ENCODE peak calls at places on chromosomes 7 and 10, in ten cellular contexts. T is CD4-positive, alpha-beta T cell; K is breast epithelium; E is fibroblast of lung; Q is CD4-positive, CD25-positive, alpha-beta regulatory T cell; B is mammary epithelial cell; H is pancreas; P is dorsolateral prefrontal cortex; N is RWPE1; X is IMR-90. D is an unnamed sample.

GRCh38 chr7:115340828-115341227 is 418.9 kb downstream of the MDFIC start:
- DNase-seq in K (no peak), T (no peak), E (peak; percentile 93), X (peak; percentile 94), P (no peak), Q (peak; percentile 4), N (peak; percentile 60), H (no peak), B (peak; percentile 93), D (no peak)

GRCh38 chr10:110016037-110016436 is 8.3 kb downstream of the ADD3 start:
- DNase-seq in E (peak; percentile 26), N (no peak), T (no peak), H (no peak), X (peak; percentile 28), Q (no peak), B (no peak), K (no peak), P (no peak), D (no peak)

GRCh38 chr10:90199098-90199497 is 497.7 kb downstream of the KIF20B start:
- DNase-seq in E (no peak), B (no peak), Q (no peak), N (no peak), X (no peak), H (no peak), K (no peak), T (no peak), P (no peak), D (no peak)

GRCh38 chr10:28661035-28661434 is 16.3 kb upstream of the BAMBI start:
- DNase-seq in B (peak; percentile 68), T (no peak), E (peak; percentile 91), Q (no peak), H (no peak), P (no peak), N (peak; percentile 57), K (no peak), X (peak; percentile 85), D (no peak)

GRCh38 chr7:64656489-64656888 is 9.4 kb upstream of the ZNF107 start:
- DNase-seq in X (no peak), K (no peak), H (no peak), N (no peak), T (no peak), P (no peak), B (peak; percentile 62), Q (no peak), E (no peak), D (no peak)

GRCh38 chr7:158933468-158934139 is 77.2 kb downstream of the DYNC2I1 start:
- DNase-seq in E (no peak), N (no peak), T (no peak), Q (peak; percentile 19), K (no peak), P (no peak), X (no peak), B (no peak), H (no peak), D (no peak)

GRCh38 chr7:152674860-152675760 is 831 bp downstream of the XRCC2 start:
- DNase-seq in H (no peak), B (peak; percentile 20), X (peak; percentile 29), K (no peak), Q (no peak), T (no peak), E (peak; percentile 2), P (no peak), N (peak; percentile 18), D (peak; percentile 16)

GRCh38 chr7:18708204-18708603 is 212.7 kb downstream of the HDAC9 start:
- DNase-seq in P (no peak), E (no peak), H (no peak), B (no peak), X (no peak), T (no peak), Q (no peak), K (no peak), N (no peak), D (no peak)

DNA sequence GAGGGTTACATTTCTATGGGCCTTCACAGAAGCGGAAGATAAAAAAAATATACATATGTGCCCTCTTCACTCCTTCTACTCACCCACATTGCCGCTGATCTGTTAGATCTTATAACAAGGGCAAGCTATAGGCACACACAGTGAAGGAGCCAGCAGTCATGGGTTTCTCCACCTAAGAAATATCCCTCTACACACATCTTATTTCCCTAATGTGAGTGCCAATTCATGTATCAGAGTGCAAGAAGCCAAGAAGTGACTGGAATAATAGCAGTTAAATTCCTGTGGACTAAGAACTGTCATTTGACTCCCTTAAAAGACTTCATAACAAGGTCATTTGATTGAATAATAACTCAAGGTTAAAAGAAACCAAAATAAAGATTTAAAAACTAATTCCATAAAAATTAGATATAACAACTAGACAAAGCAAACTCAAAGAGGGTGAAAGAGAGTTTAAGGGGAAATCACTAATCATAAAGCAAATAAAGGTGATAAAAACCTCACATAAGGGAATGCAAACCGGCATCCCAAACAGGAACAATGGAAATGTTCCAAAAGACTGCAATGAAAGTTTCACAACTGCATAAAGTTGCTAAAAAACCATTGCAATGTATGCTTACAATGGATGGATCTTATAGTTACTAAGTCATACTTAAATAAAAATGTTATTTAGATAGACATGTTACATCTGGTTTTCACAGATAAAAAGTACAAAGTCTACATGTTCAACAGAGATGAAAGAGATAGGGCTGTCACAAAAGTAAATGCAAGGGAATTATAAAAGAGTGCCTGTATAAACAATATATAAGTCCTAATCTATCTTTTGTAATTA is 42.8 kb downstream of the ARHGAP21 start:
- DNase-seq in T (no peak), Q (no peak), E (peak; percentile 76), P (no peak), H (no peak), N (no peak), K (no peak), X (peak; percentile 49), B (no peak), D (no peak)
- H3K27ac ChIP-seq in T (no peak overlapping the region), Q (no peak overlapping the region), E (no peak overlapping the region), P (no peak overlapping the region), H (no peak overlapping the region), N (no peak overlapping the region), K (no peak overlapping the region), X (no peak overlapping the region), B (peak overlapping the region; percentile 7), D (peak overlapping the region; percentile 42)

DNA sequence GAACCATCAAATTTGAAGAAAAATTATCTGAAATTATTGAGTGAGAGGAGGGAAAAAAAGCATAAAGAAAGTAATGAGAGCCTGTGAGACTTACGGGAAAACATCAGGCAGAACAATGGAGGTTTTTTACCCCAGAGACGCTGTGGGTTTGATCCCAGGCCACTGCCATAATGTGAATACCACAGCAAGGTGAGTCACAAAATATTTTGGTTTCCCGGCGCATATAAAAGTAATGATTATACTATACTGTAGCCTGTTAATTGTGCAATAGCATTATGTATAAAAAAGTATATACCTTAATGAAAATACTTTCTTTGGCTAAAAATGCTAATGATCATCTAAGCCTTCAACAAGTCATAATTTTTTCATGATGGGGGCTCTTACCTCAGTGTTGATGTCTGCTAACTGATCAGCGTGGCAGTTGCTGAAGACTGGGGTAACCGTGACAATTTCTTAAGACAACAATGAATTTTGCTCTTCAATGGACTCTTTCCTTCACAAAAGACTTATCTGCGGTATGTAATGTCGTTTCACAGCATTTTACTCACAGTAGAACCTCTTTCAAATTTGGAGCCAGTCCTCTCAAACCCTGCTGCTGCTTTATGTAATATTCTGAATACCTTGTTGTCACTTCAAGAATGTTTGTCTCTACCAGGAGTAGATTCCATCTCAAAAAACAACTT is 97.0 kb upstream of the FAM20C start:
- DNase-seq in B (peak; percentile 74), X (peak; percentile 77), K (no peak), E (peak; percentile 93), H (no peak), N (no peak), T (no peak), P (no peak), Q (no peak), D (no peak)
- H3K27ac ChIP-seq in B (peak overlapping the region; percentile 78), X (no peak overlapping the region), K (no peak overlapping the region), E (no peak overlapping the region), H (no peak overlapping the region), N (no peak overlapping the region), T (no peak overlapping the region), P (no peak overlapping the region), Q (no peak overlapping the region), D (no peak overlapping the region)

GRCh38 chr7:26608402-26608801 is 256.0 kb downstream of the SKAP2 start:
- DNase-seq in E (no peak), T (no peak), B (no peak), K (no peak), H (no peak), N (no peak), Q (no peak), X (no peak), P (no peak), D (no peak)

GRCh38 chr7:26598867-26599266 is 265.5 kb downstream of the SKAP2 start:
- DNase-seq in P (no peak), Q (no peak), H (no peak), X (no peak), E (no peak), K (no peak), B (no peak), N (no peak), T (no peak), D (no peak)

GRCh38 chr7:26599982-26600381 is 264.4 kb downstream of the SKAP2 start:
- DNase-seq in P (no peak), B (no peak), X (no peak), E (no peak), N (no peak), T (no peak), Q (no peak), K (no peak), H (no peak), D (no peak)

GRCh38 chr7:26609082-26609481 is 255.3 kb downstream of the SKAP2 start:
- DNase-seq in T (no peak), H (no peak), E (no peak), X (no peak), B (no peak), K (no peak), Q (no peak), N (no peak), P (no peak), D (no peak)

GRCh38 chr7:26603631-26604030 is 260.8 kb downstream of the SKAP2 start:
- DNase-seq in P (no peak), X (no peak), H (no peak), T (no peak), K (no peak), N (peak; percentile 75), E (peak; percentile 16), Q (no peak), B (peak; percentile 97), D (no peak)
- H3K27ac ChIP-seq in P (no peak overlapping the region), X (no peak overlapping the region), H (no peak overlapping the region), T (no peak overlapping the region), K (no peak overlapping the region), N (no peak overlapping the region), E (no peak overlapping the region), Q (no peak overlapping the region), B (no peak overlapping the region), D (no peak overlapping the region)

GRCh38 chr7:155282671-155283070 is 15.0 kb upstream of the INSIG1 start:
- DNase-seq in N (no peak), H (no peak), Q (no peak), P (no peak), X (no peak), K (no peak), T (no peak), B (no peak), E (no peak), D (no peak)

GRCh38 chr7:155284496-155285274 is 13.0 kb upstream of the INSIG1 start:
- DNase-seq in H (no peak), P (no peak), Q (no peak), N (no peak), E (no peak), K (no peak), T (no peak), X (no peak), B (no peak), D (no peak)

GRCh38 chr7:155281411-155281969 is 16.2 kb upstream of the INSIG1 start:
- DNase-seq in N (no peak), Q (no peak), H (no peak), E (no peak), T (no peak), P (no peak), K (no peak), B (no peak), X (no peak), D (no peak)

GRCh38 chr7:155285423-155286220 is 12.1 kb upstream of the INSIG1 start:
- DNase-seq in H (no peak), Q (peak; percentile 38), T (no peak), N (no peak), X (no peak), K (no peak), E (no peak), P (no peak), B (no peak), D (no peak)

GRCh38 chr7:155283565-155284194 is 14.0 kb upstream of the INSIG1 start:
- DNase-seq in B (no peak), Q (no peak), N (no peak), T (no peak), K (no peak), H (no peak), P (no peak), X (no peak), E (no peak), D (no peak)
- H3K27ac ChIP-seq in B (no peak overlapping the region), Q (no peak overlapping the region), N (no peak overlapping the region), T (no peak overlapping the region), K (no peak overlapping the region), H (no peak overlapping the region), P (no peak overlapping the region), X (no peak overlapping the region), E (no peak overlapping the region), D (no peak overlapping the region)

D was measured in SK-N-MC.